ENCODE peak calls at places on chromosomes 4 and X, in five cellular contexts. C is keratinocyte, T is mucosa of descending colon, K is fibroblast of mammary gland, W is OCI-LY7. Q is an unnamed sample.

GRCh38 chrX:129980540-129981206 is 1.8 kb upstream of the BCORL1 start:
- DNase-seq in C (no peak), K (no peak), W (no peak), T (peak), Q (peak)

GRCh38 chrX:3094261-3094660 is 53.0 kb downstream of the ARSF start:
- DNase-seq in C (peak), K (peak), T (no peak), W (no peak), Q (no peak)

GRCh38 chrX:5265324-5265723 is 963.3 kb downstream of the NLGN4X start:
- DNase-seq in K (no peak), W (no peak), C (no peak), T (no peak), Q (no peak)

GRCh38 chrX:40637687-40638086 is 9.7 kb downstream of the CXorf38 start:
- DNase-seq in T (no peak), K (no peak), W (no peak), C (peak), Q (no peak)

GRCh38 chr4:11535333-11535732 is 106.6 kb upstream of the HS3ST1 start:
- DNase-seq in C (no peak), K (no peak), T (no peak), W (no peak), Q (no peak)

GRCh38 chr4:16168710-16169388 is 57.4 kb downstream of the TAPT1 start:
- DNase-seq in T (no peak), C (no peak), K (no peak), W (no peak), Q (no peak)

GRCh38 chr4:153137677-153138630 is 66.3 kb upstream of the TRIM2 start:
- DNase-seq in C (no peak), W (no peak), K (no peak), T (no peak), Q (no peak)

GRCh38 chr4:134463771-134464170 is 262.2 kb upstream of the PABPC4L start:
- DNase-seq in W (no peak), K (no peak), C (no peak), T (no peak), Q (no peak)

GRCh38 chr4:1245481-1246051 is 3.4 kb downstream of the CTBP1 start:
- DNase-seq in T (peak), W (no peak), K (no peak), C (no peak), Q (no peak)

GRCh38 chr4:112514079-112514448 is 1.9 kb downstream of the NEUROG2 start:
- DNase-seq in T (no peak), K (no peak), W (no peak), C (no peak), Q (peak)

GRCh38 chr4:104592894-104593470 is 98.3 kb upstream of the CXXC4 start:
- DNase-seq in C (no peak), W (no peak), T (no peak), K (peak), Q (no peak)

GRCh38 chr4:97116511-97116910 is 1026.8 kb downstream of the STPG2 start:
- DNase-seq in K (no peak), C (no peak), W (no peak), T (no peak), Q (no peak)

GRCh38 chr4:20255251-20255586 is 3.5 kb downstream of the SLIT2 start:
- DNase-seq in T (no peak), W (no peak), K (no peak), C (no peak), Q (no peak)

GRCh38 chrX:51608071-51608470 is 10.6 kb downstream of the CENPVL3 start:
- DNase-seq in K (peak), T (no peak), C (no peak), W (no peak), Q (no peak)

GRCh38 chr4:73259552-73260140 is 1.0 kb upstream of the ANKRD17 start:
- DNase-seq in W (peak), C (no peak), T (no peak), K (peak), Q (peak)

GRCh38 chr4:3074846-3075651 is 568 bp downstream of the HTT start:
- DNase-seq in T (peak), C (no peak), K (peak), W (peak), Q (peak)

GRCh38 chr4:142274137-142274536 is 572.0 kb downstream of the INPP4B start:
- DNase-seq in T (no peak), W (no peak), C (peak), K (peak), Q (no peak)

GRCh38 chr4:169342906-169343560 is 72.3 kb upstream of the SH3RF1 start:
- DNase-seq in C (no peak), K (peak), W (no peak), T (no peak), Q (no peak)

GRCh38 chr4:175457956-175458355 is 354.1 kb downstream of the GPM6A start:
- DNase-seq in K (no peak), W (no peak), T (no peak), C (no peak), Q (no peak)

GRCh38 chr4:48989461-48990203 is 3.6 kb downstream of the CWH43 start:
- DNase-seq in K (no peak), T (no peak), W (no peak), C (no peak), Q (no peak)

DNA sequence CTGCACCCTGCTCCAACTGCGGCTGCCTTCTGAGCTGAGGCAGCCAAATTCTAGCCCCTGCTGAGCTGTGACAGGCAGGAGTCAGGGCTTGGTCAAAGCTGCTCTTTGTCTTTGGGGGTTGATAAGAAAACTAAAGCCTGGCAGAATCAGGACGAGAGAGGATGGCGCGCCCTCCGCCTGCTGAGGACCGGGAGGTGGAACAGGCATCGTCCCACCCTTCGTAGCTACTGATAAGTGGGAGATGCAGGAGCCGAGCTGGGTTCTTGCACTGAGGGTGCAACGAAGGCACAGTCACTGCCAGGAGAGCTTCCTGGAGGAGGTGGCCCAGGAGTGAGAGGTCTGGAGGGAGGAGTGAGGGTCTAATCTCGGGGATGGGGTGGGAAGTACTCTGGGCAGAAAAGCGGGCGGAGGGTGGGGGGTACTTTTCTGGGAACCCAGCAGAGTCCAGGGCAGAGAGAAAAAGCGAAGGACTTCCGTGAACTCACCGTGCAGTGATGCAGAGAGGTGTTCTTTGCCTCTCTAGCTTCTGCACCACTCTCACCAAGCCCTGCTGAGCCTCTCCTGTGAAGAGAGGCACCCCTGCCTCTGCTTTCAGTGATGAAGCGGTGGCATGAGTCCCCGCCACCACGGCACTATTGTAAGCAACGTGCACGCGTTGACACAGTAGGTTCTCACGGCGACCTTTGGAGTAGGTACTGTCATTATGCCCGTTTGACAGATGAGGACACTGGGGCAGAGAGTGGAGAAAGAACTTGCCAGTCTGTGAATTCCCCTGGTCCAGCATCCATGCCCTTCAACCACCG is 107.8 kb downstream of the SORCS2 start:
- DNase-seq in C (no peak), T (peak), K (no peak), W (no peak), Q (no peak)
- H3K4me3 ChIP-seq in C (no peak), T (no peak), K (no peak), W (no peak), Q (no peak)

DNA sequence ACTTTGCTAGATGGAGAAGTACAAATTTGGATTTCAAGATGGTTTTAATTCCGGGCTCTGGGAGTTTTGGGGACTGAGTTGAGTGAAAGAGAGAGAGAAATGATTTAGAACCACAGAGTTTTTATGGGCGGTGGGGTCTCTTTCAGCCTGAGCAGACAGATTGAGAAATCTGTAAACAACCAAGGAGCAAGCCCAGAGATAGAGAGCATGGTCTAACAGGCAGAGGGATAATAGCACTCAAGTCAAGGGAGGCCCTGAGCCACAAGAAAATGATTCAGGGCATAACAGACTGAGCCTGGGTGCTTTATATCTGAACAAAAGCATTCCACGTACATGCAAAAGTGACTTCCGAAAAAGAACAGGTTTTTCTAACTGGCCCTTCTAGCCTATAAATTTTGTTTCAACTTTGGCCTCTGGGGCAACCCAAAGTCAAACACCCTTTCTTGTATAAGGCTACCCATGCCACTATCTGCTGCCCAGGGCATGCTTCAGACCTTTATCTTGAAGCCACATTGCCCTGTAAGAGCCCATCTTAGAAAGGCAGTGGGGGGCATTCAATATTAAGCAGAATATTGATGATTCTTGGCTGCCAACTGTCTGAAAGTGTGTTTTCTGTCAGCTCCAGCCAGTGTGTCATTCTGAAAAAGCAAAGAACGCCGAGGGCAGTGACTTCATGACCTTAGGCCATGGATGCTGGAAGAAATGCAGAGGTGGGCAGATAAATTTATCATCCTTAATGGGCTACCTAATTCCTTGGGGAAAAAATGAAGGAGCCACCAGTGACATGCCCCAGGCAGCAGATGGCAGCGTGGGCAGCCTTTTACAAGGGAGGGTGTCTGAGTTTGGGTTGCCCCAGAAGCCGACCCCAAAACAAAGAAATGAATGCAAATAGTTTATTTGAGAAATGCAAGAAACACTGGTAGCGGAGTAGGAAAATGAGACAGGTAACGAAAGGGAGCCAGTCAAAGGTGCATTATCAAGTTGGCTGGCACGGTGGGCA is 637.6 kb downstream of the MID1IP1 start:
- DNase-seq in C (no peak), T (no peak), W (no peak), K (no peak), Q (no peak)
- TF ChIP-seq CTCF in C (no peak), T (no peak), W (peak), K (no peak), Q (no peak)

GRCh38 chrX:53281321-53281822 is at the start of gene IQSEC2:
- DNase-seq in T (peak), C (peak), K (peak), W (no peak), Q (no peak)

GRCh38 chrX:53279296-53280237 is 1.8 kb downstream of the IQSEC2 start:
- DNase-seq in C (no peak), T (no peak), W (no peak), K (no peak), Q (peak)

GRCh38 chrX:53280703-53281320 is 572 bp downstream of the IQSEC2 start:
- DNase-seq in C (peak), W (no peak), K (peak), T (no peak), Q (no peak)

GRCh38 chrX:53282313-53282712 is 929 bp upstream of the IQSEC2 start:
- DNase-seq in W (no peak), T (no peak), K (no peak), C (no peak), Q (no peak)

GRCh38 chrX:53280316-53280702 is 1.1 kb downstream of the IQSEC2 start:
- DNase-seq in W (no peak), C (no peak), K (no peak), T (no peak), Q (no peak)
- H3K4me3 ChIP-seq in W (no peak), C (peak), K (peak), T (no peak), Q (no peak)

GRCh38 chr4:140626982-140627381 is 58.2 kb upstream of the UCP1 start:
- DNase-seq in K (no peak), C (no peak), T (no peak), W (no peak), Q (no peak)
- TF ChIP-seq CTCF in K (no peak), C (no peak), T (no peak), W (peak), Q (no peak)

DNA sequence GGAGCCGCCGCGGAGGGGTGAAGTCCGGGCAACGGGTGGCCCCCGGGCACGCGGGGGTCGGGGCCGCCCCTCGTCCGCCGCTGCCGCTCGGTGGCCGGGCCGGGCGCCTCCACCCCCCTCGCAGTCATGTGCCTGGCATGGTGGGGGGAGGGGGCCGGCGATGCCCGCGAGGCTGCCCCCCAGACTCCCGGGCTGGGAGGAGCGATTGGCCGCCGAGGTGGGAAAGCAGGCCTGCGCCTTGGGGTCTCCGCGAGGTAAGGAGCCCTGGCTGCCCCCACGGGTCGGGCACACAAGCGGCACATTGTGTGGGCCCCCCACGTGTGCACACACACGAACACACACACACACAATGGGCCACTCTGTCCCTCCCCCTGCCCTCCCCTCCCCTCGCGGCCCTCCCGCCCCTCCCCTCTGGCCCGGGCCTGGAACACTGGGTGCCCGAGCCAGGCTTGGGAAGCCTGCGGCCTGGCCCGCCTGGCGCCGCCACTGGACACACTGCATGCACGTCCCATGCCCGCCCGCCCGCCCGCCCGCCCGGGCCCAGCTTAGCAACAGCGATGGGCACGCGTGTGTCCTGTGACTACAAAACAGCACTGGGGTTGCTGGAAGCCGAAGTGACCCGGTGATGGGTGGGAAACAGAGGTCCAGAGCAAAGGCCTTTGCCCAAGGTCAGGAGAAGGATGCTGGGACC is 1.3 kb downstream of the SLC6A8 start:
- DNase-seq in T (peak), W (no peak), C (no peak), K (no peak), Q (no peak)
- H3K4me3 ChIP-seq in T (peak), W (no peak), C (peak), K (peak), Q (no peak)

GRCh38 chrX:44105228-44105913 is 132.2 kb upstream of the NDP start:
- DNase-seq in W (no peak), T (no peak), C (no peak), K (no peak), Q (no peak)
- TF ChIP-seq CTCF in W (no peak), T (no peak), C (no peak), K (no peak), Q (no peak)

GRCh38 chrX:84186603-84187358 is 1.2 kb downstream of the RPS6KA6 start:
- DNase-seq in W (no peak), C (no peak), K (peak), T (no peak), Q (no peak)

GRCh38 chrX:84188320-84188834 is 378 bp upstream of the RPS6KA6 start:
- DNase-seq in K (peak), T (peak), W (no peak), C (no peak), Q (no peak)

GRCh38 chrX:84187501-84188319 is at the start of gene RPS6KA6:
- DNase-seq in W (no peak), T (peak), C (no peak), K (peak), Q (no peak)

DNA sequence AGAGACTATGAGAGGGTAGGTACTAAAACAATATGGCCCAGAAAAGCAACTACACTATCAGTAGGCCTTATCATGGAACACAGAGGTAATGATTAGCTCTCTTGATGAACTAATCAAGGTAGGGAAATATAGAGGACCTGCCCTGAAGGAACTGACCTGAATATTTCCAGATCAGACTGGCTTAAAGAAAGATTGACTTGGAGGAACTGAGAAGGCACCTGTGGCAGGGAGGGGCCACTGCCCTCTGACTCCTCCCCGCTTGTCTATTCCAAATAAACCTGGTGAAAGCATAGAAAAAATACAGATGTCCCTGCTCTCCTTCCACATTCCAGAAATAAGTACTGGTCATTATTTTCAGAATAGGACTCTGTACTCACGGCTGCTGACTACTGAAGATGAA is 5.5 kb downstream of the RPS6KA6 start:
- DNase-seq in W (no peak), T (no peak), C (no peak), K (no peak), Q (no peak)
- H3K4me3 ChIP-seq in W (no peak), T (no peak), C (no peak), K (no peak), Q (no peak)

GRCh38 chr4:56622176-56622575 is 58.9 kb downstream of the HOPX start:
- DNase-seq in T (no peak), K (peak), C (no peak), W (no peak), Q (no peak)

GRCh38 chr4:56619816-56620215 is 61.3 kb downstream of the HOPX start:
- DNase-seq in C (no peak), W (no peak), K (no peak), T (no peak), Q (no peak)

GRCh38 chr4:56618734-56619133 is 62.4 kb downstream of the HOPX start:
- DNase-seq in T (no peak), K (no peak), C (no peak), W (no peak), Q (no peak)

GRCh38 chr4:56613101-56613862 is 67.8 kb downstream of the HOPX start:
- DNase-seq in C (peak), K (peak), T (no peak), W (no peak), Q (no peak)

GRCh38 chr4:56619160-56619559 is 61.9 kb downstream of the HOPX start:
- DNase-seq in T (no peak), C (no peak), W (no peak), K (peak), Q (peak)
- TF ChIP-seq CTCF in T (no peak), C (peak), W (no peak), K (peak), Q (no peak)

DNA sequence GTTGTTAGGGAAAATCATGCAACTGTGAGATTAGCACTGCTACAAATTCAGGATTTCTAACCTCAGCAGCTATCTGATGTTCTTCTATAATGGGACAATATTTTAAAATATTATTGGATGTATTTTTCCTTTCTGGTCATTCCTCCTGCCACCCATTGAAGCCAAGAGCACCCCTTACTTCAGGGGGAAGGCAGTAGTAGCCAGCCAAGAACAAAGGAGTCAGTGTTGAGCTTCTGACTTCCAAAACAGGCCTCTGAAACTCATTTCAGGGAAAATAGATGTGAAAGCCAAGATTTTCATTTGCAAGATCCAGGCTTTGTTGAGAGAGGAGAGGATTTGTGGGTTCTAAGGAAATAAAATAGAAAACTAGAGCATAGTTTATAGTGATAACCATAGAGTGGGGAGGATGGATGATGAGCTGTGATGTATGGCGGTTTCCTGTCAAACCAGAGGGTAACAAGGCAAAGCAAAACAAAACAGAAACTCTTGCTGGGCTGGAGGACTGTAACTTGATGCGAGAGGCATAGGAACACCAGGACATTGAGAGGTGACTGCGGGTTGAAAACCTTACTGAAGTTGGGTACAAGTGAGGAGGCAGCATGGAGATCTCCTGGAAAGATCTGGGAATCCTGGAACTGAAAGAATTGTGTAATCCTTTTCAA is 173.7 kb upstream of the LEF1 start:
- DNase-seq in K (no peak), C (no peak), T (no peak), W (peak), Q (peak)
- H3K4me3 ChIP-seq in K (no peak), C (no peak), T (no peak), W (no peak), Q (no peak)

Q was measured in GM12865.